ENCODE peak calls at places on chromosome 2, in four cellular contexts. V is lower lobe of right lung, E is dorsolateral prefrontal cortex, Y is upper lobe of right lung. O is an unnamed sample.
A peak's percentile ranks its signal among the peaks of the same experiment; 100 is the strongest.

GRCh38 chr2:128781888-128782385 is 463.3 kb upstream of the HS6ST1 start:
- DNase-seq in V (no peak), E (no peak), Y (peak; percentile 53), O (no peak)

GRCh38 chr2:10064932-10065682 is 15.1 kb downstream of the CYS1 start:
- DNase-seq in V (no peak), E (no peak), Y (no peak), O (no peak)

GRCh38 chr2:65557616-65558573 is 125.5 kb upstream of the SPRED2 start:
- DNase-seq in V (no peak), E (no peak), Y (no peak), O (no peak)

GRCh38 chr2:40304340-40304739 is 147.6 kb downstream of the SLC8A1 start:
- DNase-seq in V (no peak), E (no peak), Y (no peak), O (no peak)

GRCh38 chr2:226873051-226873620 is 37.3 kb downstream of the RHBDD1 start:
- DNase-seq in V (no peak), E (no peak), Y (no peak), O (no peak)

GRCh38 chr2:36450466-36451196 is 95.1 kb downstream of the CRIM1 start:
- DNase-seq in V (no peak), E (no peak), Y (no peak), O (no peak)

GRCh38 chr2:112345030-112346027 is 69.9 kb downstream of the ZC3H6 start:
- DNase-seq in V (no peak), E (no peak), Y (no peak), O (no peak)

GRCh38 chr2:69779258-69779989 is 37.5 kb downstream of the ANXA4 start:
- DNase-seq in V (no peak), E (no peak), Y (no peak), O (no peak)

GRCh38 chr2:151817929-151818328 is 10.3 kb downstream of the ARL5A start:
- DNase-seq in V (no peak), E (no peak), Y (no peak), O (no peak)

GRCh38 chr2:74146929-74147728 is 583 bp downstream of the BOLA3 start:
- DNase-seq in V (no peak), E (no peak), Y (no peak), O (no peak)

GRCh38 chr2:181176540-181176939 is 196.1 kb downstream of the UBE2E3 start:
- DNase-seq in V (no peak), E (no peak), Y (no peak), O (no peak)

GRCh38 chr2:26567534-26567933 is 73.6 kb downstream of the CIB4 start:
- DNase-seq in V (no peak), E (peak; percentile 20), Y (peak; percentile 22), O (no peak)

GRCh38 chr2:236969767-236970655 is 115.7 kb upstream of the COPS8 start:
- DNase-seq in V (no peak), E (no peak), Y (no peak), O (no peak)

GRCh38 chr2:92073036-92073814 is 2798.0 kb upstream of the TEKT4 start:
- DNase-seq in V (peak; percentile 20), E (peak; percentile 35), Y (peak; percentile 30), O (peak; percentile 4)

GRCh38 chr2:118913805-118914645 is 28.0 kb upstream of the MARCO start:
- DNase-seq in V (no peak), E (no peak), Y (no peak), O (no peak)

GRCh38 chr2:207706936-207707860 is 4.2 kb upstream of the CCNYL1 start:
- DNase-seq in V (no peak), E (no peak), Y (no peak), O (no peak)

GRCh38 chr2:235889302-235889630 is 278.9 kb downstream of the GBX2 start:
- DNase-seq in V (no peak), E (no peak), Y (no peak), O (no peak)

GRCh38 chr2:127216593-127216992 is 3.5 kb downstream of the CYP27C1 start:
- DNase-seq in V (no peak), E (no peak), Y (no peak), O (no peak)

GRCh38 chr2:233059797-233060499 is at the start of gene INPP5D:
- DNase-seq in V (peak; percentile 76), E (no peak), Y (peak; percentile 77), O (no peak)

GRCh38 chr2:104836253-104836652 is 17.7 kb upstream of the POU3F3 start:
- DNase-seq in V (no peak), E (no peak), Y (no peak), O (no peak)

GRCh38 chr2:199692489-199692888 is 158.5 kb downstream of the FTCDNL1 start:
- DNase-seq in V (no peak), E (no peak), Y (no peak), O (no peak)

GRCh38 chr2:67650292-67651133 is 253.4 kb downstream of the ETAA1 start:
- DNase-seq in V (peak; percentile 63), E (peak; percentile 54), Y (peak; percentile 79), O (peak; percentile 53)

GRCh38 chr2:161373939-161374338 is 42.2 kb upstream of the TBR1 start:
- DNase-seq in V (no peak), E (no peak), Y (no peak), O (no peak)

GRCh38 chr2:149894760-149895159 is 307.2 kb upstream of the MMADHC start:
- DNase-seq in V (no peak), E (no peak), Y (no peak), O (no peak)

GRCh38 chr2:215950009-215950408 is 63.3 kb downstream of the MREG start:
- DNase-seq in V (no peak), E (no peak), Y (no peak), O (no peak)
- TF ChIP-seq CTCF in V (peak; percentile 42), E (peak; percentile 27), Y (peak; percentile 46), O (peak; percentile 37)

GRCh38 chr2:7019191-7019590 is 102.0 kb downstream of the RNF144A start:
- DNase-seq in V (no peak), E (no peak), Y (no peak), O (no peak)
- H3K27me3 ChIP-seq in V (no peaks in the 10 kb centered on the region), E (no peaks in the 10 kb centered on the region), Y (no peaks in the 10 kb centered on the region), O (no peaks in the 10 kb centered on the region)

DNA sequence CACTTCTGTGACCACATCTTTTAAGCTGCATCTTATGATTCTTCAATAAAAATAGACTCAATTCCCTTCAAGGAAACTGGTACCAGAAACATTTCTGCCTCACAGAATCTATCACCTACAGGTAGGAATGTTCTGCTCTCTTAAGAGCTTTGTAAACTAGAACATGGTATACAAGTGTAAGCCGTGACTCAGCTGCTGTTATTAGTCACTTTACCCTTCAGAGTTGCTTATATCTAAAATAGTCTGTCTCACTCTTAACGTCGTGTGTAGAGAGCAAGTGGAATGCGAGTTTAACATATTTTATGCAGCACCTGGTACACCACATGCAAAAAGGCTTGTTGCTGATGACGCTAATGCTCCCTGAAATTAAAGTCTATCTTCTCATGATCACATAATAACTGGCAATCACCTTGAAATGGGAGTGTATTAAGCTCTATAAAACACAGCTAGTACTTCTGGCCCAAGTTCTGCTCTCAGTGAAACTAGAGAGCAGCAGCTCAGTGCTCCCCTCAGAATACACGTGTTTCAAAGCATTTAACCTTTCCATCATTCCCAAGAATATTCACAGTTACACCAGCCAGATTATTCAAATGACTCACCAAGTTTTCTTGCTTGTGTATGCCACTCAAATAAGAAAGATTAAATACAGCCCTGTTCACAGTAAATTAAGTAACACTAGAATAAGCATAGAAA is 420.0 kb downstream of the ZEB2 start:
- DNase-seq in V (no peak), E (no peak), Y (no peak), O (no peak)
- TF ChIP-seq CTCF in V (peak; percentile 12), E (no peak), Y (no peak), O (no peak)

GRCh38 chr2:240723851-240724250 is 32.2 kb downstream of the AQP12A start:
- DNase-seq in V (no peak), E (no peak), Y (no peak), O (no peak)

GRCh38 chr2:240722376-240722775 is 30.7 kb downstream of the AQP12A start:
- DNase-seq in V (no peak), E (no peak), Y (no peak), O (no peak)

GRCh38 chr2:240725266-240726060 is 33.8 kb downstream of the AQP12A start:
- DNase-seq in V (no peak), E (no peak), Y (no peak), O (no peak)

GRCh38 chr2:240722796-240723735 is 31.4 kb downstream of the AQP12A start:
- DNase-seq in V (no peak), E (no peak), Y (no peak), O (no peak)

GRCh38 chr2:240724431-240724830 is 32.8 kb downstream of the AQP12A start:
- DNase-seq in V (no peak), E (no peak), Y (no peak), O (no peak)
- H3K27me3 ChIP-seq in V (peaks cover 7% of the 10 kb centered on the region), E (no peaks in the 10 kb centered on the region), Y (no peaks in the 10 kb centered on the region), O (no peaks in the 10 kb centered on the region)

GRCh38 chr2:172090044-172090946 is 5.0 kb downstream of the DLX1 start:
- DNase-seq in V (peak; percentile 41), E (no peak), Y (no peak), O (no peak)
- TF ChIP-seq CTCF in V (no peak), E (no peak), Y (no peak), O (no peak)

GRCh38 chr2:66578067-66578852 is 143.3 kb downstream of the MEIS1 start:
- DNase-seq in V (no peak), E (no peak), Y (no peak), O (no peak)

GRCh38 chr2:66580343-66580954 is 145.5 kb downstream of the MEIS1 start:
- DNase-seq in V (no peak), E (no peak), Y (no peak), O (no peak)

GRCh38 chr2:66578853-66579158 is 143.9 kb downstream of the MEIS1 start:
- DNase-seq in V (no peak), E (no peak), Y (no peak), O (no peak)

GRCh38 chr2:66577331-66578041 is 142.6 kb downstream of the MEIS1 start:
- DNase-seq in V (no peak), E (no peak), Y (no peak), O (no peak)

GRCh38 chr2:66579494-66579893 is 144.6 kb downstream of the MEIS1 start:
- DNase-seq in V (no peak), E (no peak), Y (no peak), O (no peak)
- H3K27me3 ChIP-seq in V (peaks cover 79% of the 10 kb centered on the region), E (peaks cover 87% of the 10 kb centered on the region), Y (peaks cover 92% of the 10 kb centered on the region), O (peaks cover 95% of the 10 kb centered on the region)

GRCh38 chr2:18381451-18381850 is 179.0 kb downstream of the RDH14 start:
- DNase-seq in V (no peak), E (no peak), Y (no peak), O (no peak)

GRCh38 chr2:18379869-18380268 is 180.6 kb downstream of the RDH14 start:
- DNase-seq in V (no peak), E (no peak), Y (no peak), O (no peak)

GRCh38 chr2:18376936-18377335 is 183.5 kb downstream of the RDH14 start:
- DNase-seq in V (no peak), E (no peak), Y (no peak), O (no peak)

GRCh38 chr2:18380316-18380715 is 180.1 kb downstream of the RDH14 start:
- DNase-seq in V (no peak), E (no peak), Y (no peak), O (no peak)

DNA sequence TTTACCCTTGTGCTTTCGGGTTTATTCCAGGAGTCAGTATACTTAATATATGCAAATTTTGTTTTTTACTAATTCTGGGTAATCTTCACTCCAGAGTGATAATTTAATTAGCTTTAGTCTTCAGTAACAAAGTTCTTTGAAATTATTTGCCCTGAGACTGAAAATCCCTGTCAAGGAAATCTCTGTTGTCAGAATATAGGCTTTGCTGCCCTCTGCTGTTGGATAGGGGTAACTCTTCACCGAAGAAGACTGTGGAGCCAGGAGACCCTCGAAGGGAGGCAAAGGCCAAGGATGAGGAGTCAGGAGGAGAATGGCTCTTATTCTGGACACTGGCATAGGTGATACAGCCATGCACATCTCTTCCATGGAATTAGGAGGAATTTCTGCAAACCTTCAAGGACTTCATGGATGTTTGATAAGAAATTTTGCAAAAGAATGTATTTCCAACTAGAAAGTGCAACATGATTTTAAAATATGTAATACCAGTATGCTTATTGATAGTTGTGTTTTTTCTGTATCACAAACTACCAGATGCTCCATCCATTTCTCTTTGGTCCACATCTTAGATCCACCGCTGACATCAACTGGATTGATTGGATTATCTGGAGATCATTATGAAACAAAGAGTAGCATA is 182.3 kb downstream of the RDH14 start:
- DNase-seq in V (no peak), E (no peak), Y (no peak), O (no peak)
- TF ChIP-seq CTCF in V (peak; percentile 81), E (peak; percentile 81), Y (peak; percentile 81), O (peak; percentile 54)